ENCODE peak calls at places on chromosomes 16 and 17, in seven cellular contexts. One of them, this sample, is unnamed.

GRCh38 chr17:82917656-82918345 is 78.0 kb upstream of the ZNF750 start:
- DNase-seq in mesenchymal stem cell: peak
- DNase-seq in trophoblast cell: peak
- DNase-seq in IMR-90: peak
- DNase-seq in neuronal stem cell: no peak
- DNase-seq in mesendoderm: peak
- DNase-seq in H9: peak
- DNase-seq in this sample: peak

GRCh38 chr17:10631048-10631700 is 25.9 kb downstream of the MYH3 start:
- DNase-seq in trophoblast cell: peak
- DNase-seq in neuronal stem cell: no peak
- DNase-seq in IMR-90: peak
- DNase-seq in mesenchymal stem cell: peak
- DNase-seq in mesendoderm: peak
- DNase-seq in H9: peak
- DNase-seq in this sample: no peak

GRCh38 chr16:75116081-75116910 is at the start of gene LDHD:
- DNase-seq in H9: peak
- DNase-seq in mesendoderm: peak
- DNase-seq in neuronal stem cell: no peak
- DNase-seq in trophoblast cell: peak
- DNase-seq in IMR-90: no peak
- DNase-seq in mesenchymal stem cell: no peak
- DNase-seq in this sample: peak

GRCh38 chr16:27408012-27408601 is 6.1 kb downstream of the IL21R start:
- DNase-seq in mesenchymal stem cell: peak
- DNase-seq in mesendoderm: no peak
- DNase-seq in IMR-90: peak
- DNase-seq in H9: no peak
- DNase-seq in neuronal stem cell: no peak
- DNase-seq in trophoblast cell: no peak
- DNase-seq in this sample: no peak

GRCh38 chr17:17141860-17142552 is 64.1 kb downstream of the PLD6 start:
- DNase-seq in mesendoderm: peak
- DNase-seq in H9: peak
- DNase-seq in trophoblast cell: peak
- DNase-seq in IMR-90: peak
- DNase-seq in neuronal stem cell: peak
- DNase-seq in mesenchymal stem cell: peak
- DNase-seq in this sample: no peak

GRCh38 chr17:77830816-77831490 is 127.5 kb upstream of the TNRC6C start:
- DNase-seq in trophoblast cell: peak
- DNase-seq in mesenchymal stem cell: no peak
- DNase-seq in H9: no peak
- DNase-seq in neuronal stem cell: no peak
- DNase-seq in IMR-90: no peak
- DNase-seq in mesendoderm: no peak
- DNase-seq in this sample: no peak

GRCh38 chr16:68640972-68641371 is 4.1 kb upstream of the CDH3 start:
- DNase-seq in mesenchymal stem cell: peak
- DNase-seq in trophoblast cell: no peak
- DNase-seq in IMR-90: no peak
- DNase-seq in H9: no peak
- DNase-seq in mesendoderm: peak
- DNase-seq in neuronal stem cell: no peak
- DNase-seq in this sample: no peak

GRCh38 chr16:8931864-8932263 is 31.8 kb downstream of the USP7 start:
- DNase-seq in neuronal stem cell: peak
- DNase-seq in IMR-90: peak
- DNase-seq in H9: peak
- DNase-seq in trophoblast cell: peak
- DNase-seq in mesenchymal stem cell: peak
- DNase-seq in mesendoderm: peak
- DNase-seq in this sample: peak

GRCh38 chr16:72468582-72468981 is 296.6 kb upstream of the PMFBP1 start:
- DNase-seq in IMR-90: peak
- DNase-seq in H9: no peak
- DNase-seq in mesendoderm: no peak
- DNase-seq in mesenchymal stem cell: peak
- DNase-seq in neuronal stem cell: no peak
- DNase-seq in trophoblast cell: no peak
- DNase-seq in this sample: no peak

GRCh38 chr17:33120103-33120502 is 128.5 kb downstream of the SPACA3 start:
- DNase-seq in mesendoderm: no peak
- DNase-seq in mesenchymal stem cell: no peak
- DNase-seq in trophoblast cell: no peak
- DNase-seq in IMR-90: no peak
- DNase-seq in neuronal stem cell: no peak
- DNase-seq in H9: no peak
- DNase-seq in this sample: no peak

GRCh38 chr17:66432996-66433556 is 130.7 kb downstream of the PRKCA start:
- DNase-seq in H9: no peak
- DNase-seq in IMR-90: peak
- DNase-seq in mesenchymal stem cell: peak
- DNase-seq in mesendoderm: peak
- DNase-seq in neuronal stem cell: no peak
- DNase-seq in trophoblast cell: no peak
- DNase-seq in this sample: no peak

GRCh38 chr16:72467157-72467759 is 295.3 kb upstream of the PMFBP1 start:
- DNase-seq in neuronal stem cell: peak
- DNase-seq in IMR-90: peak
- DNase-seq in mesenchymal stem cell: peak
- DNase-seq in mesendoderm: peak
- DNase-seq in H9: no peak
- DNase-seq in trophoblast cell: peak
- DNase-seq in this sample: no peak

GRCh38 chr16:28497386-28497785 is 2.9 kb downstream of the APOBR start:
- DNase-seq in trophoblast cell: no peak
- DNase-seq in mesenchymal stem cell: no peak
- DNase-seq in H9: no peak
- DNase-seq in neuronal stem cell: no peak
- DNase-seq in IMR-90: no peak
- DNase-seq in mesendoderm: no peak
- DNase-seq in this sample: no peak

GRCh38 chr17:72699566-72699965 is 392.9 kb downstream of the SLC39A11 start:
- DNase-seq in mesenchymal stem cell: no peak
- DNase-seq in H9: no peak
- DNase-seq in trophoblast cell: no peak
- DNase-seq in neuronal stem cell: no peak
- DNase-seq in mesendoderm: no peak
- DNase-seq in IMR-90: peak
- DNase-seq in this sample: no peak

GRCh38 chr17:69060835-69061234 is at the start of gene ABCA9:
- DNase-seq in IMR-90: peak
- DNase-seq in neuronal stem cell: no peak
- DNase-seq in mesendoderm: no peak
- DNase-seq in H9: no peak
- DNase-seq in trophoblast cell: no peak
- DNase-seq in mesenchymal stem cell: no peak
- DNase-seq in this sample: no peak

DNA sequence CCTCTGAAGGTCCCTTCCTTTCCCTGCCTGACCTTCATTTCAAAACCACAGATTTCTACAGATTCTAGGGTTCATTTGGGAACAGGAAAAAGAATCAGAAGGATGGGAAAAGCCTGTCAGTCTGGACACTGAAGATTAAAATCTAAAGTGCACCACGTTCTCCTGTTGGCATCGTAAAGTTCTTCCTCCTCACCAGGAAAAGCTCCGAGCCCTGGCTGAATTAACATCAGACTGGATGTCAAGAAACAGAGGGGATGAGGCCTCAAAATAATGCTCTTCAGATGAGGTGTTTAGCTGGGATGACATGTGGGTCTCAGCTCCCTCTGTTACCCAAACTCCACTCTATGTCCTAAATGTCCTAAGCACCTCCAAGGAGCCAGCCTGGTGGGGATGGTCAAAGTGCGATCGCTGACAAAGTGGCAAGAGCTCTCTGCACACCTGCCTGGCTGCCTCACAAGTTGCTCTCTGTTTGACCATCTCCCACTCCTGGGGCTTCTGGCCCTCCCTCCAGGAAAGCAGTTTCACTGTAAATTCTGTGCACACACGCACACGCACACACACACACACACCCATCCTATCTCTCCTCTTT is 1.9 kb downstream of the PITPNA start:
- DNase-seq in mesenchymal stem cell: peak
- DNase-seq in mesendoderm: no peak
- DNase-seq in neuronal stem cell: no peak
- DNase-seq in H9: no peak
- DNase-seq in IMR-90: no peak
- DNase-seq in trophoblast cell: no peak
- DNase-seq in this sample: no peak
- H3K18ac ChIP-seq in mesenchymal stem cell: no peak
- H3K18ac ChIP-seq in mesendoderm: no peak
- H3K18ac ChIP-seq in neuronal stem cell: no peak
- H3K18ac ChIP-seq in H9: no peak
- H3K18ac ChIP-seq in IMR-90: no peak
- H3K18ac ChIP-seq in trophoblast cell: no peak
- H3K18ac ChIP-seq in this sample: no peak

GRCh38 chr17:27977751-27978688 is 64.5 kb upstream of the NLK start:
- DNase-seq in trophoblast cell: no peak
- DNase-seq in neuronal stem cell: no peak
- DNase-seq in IMR-90: peak
- DNase-seq in mesendoderm: no peak
- DNase-seq in mesenchymal stem cell: no peak
- DNase-seq in H9: no peak
- DNase-seq in this sample: no peak
- H2BK120ac ChIP-seq in trophoblast cell: no peak
- H2BK120ac ChIP-seq in neuronal stem cell: no peak
- H2BK120ac ChIP-seq in IMR-90: no peak
- H2BK120ac ChIP-seq in mesendoderm: no peak
- H2BK120ac ChIP-seq in mesenchymal stem cell: no peak
- H2BK120ac ChIP-seq in H9: no peak
- H2BK120ac ChIP-seq in this sample: no peak

GRCh38 chr16:25063865-25064264 is 47.7 kb upstream of the LCMT1 start:
- DNase-seq in IMR-90: peak
- DNase-seq in mesenchymal stem cell: peak
- DNase-seq in mesendoderm: no peak
- DNase-seq in neuronal stem cell: no peak
- DNase-seq in H9: no peak
- DNase-seq in trophoblast cell: peak
- DNase-seq in this sample: no peak

GRCh38 chr16:25063102-25063501 is 47.9 kb upstream of the ARHGAP17 start:
- DNase-seq in neuronal stem cell: no peak
- DNase-seq in mesendoderm: no peak
- DNase-seq in H9: no peak
- DNase-seq in mesenchymal stem cell: no peak
- DNase-seq in trophoblast cell: no peak
- DNase-seq in IMR-90: no peak
- DNase-seq in this sample: no peak

GRCh38 chr16:25064967-25065366 is 46.6 kb upstream of the LCMT1 start:
- DNase-seq in IMR-90: peak
- DNase-seq in H9: no peak
- DNase-seq in neuronal stem cell: no peak
- DNase-seq in mesendoderm: no peak
- DNase-seq in trophoblast cell: no peak
- DNase-seq in mesenchymal stem cell: no peak
- DNase-seq in this sample: no peak

GRCh38 chr16:25065899-25066298 is 45.6 kb upstream of the LCMT1 start:
- DNase-seq in trophoblast cell: peak
- DNase-seq in neuronal stem cell: no peak
- DNase-seq in mesenchymal stem cell: no peak
- DNase-seq in mesendoderm: peak
- DNase-seq in H9: peak
- DNase-seq in IMR-90: no peak
- DNase-seq in this sample: no peak

DNA sequence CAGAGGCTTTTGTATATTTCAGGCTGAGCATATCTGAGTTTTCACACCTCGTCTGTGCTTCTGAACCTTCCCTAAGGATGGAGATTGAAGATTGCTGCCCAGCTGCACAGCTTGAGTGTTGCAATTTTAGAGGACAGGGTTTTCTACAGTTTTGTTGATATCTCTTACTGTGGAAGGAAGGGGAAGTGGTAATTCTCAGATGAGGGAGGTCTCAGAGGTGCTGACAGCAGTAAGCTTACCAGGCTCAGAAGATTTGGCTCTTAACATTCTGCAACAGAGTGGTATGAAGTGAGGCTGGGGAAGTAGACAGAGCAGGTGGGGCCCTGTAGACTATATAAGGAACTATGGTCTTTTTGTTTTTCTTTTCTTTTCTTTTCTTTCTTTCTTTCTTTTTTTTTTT is 45.8 kb upstream of the ARHGAP17 start:
- DNase-seq in IMR-90: peak
- DNase-seq in H9: no peak
- DNase-seq in trophoblast cell: no peak
- DNase-seq in neuronal stem cell: no peak
- DNase-seq in mesendoderm: no peak
- DNase-seq in mesenchymal stem cell: no peak
- DNase-seq in this sample: no peak
- H3K18ac ChIP-seq in IMR-90: no peak
- H3K18ac ChIP-seq in H9: no peak
- H3K18ac ChIP-seq in trophoblast cell: no peak
- H3K18ac ChIP-seq in neuronal stem cell: no peak
- H3K18ac ChIP-seq in mesendoderm: no peak
- H3K18ac ChIP-seq in mesenchymal stem cell: no peak
- H3K18ac ChIP-seq in this sample: no peak

GRCh38 chr17:13418891-13419290 is 182.8 kb downstream of the HS3ST3A1 start:
- DNase-seq in mesenchymal stem cell: no peak
- DNase-seq in IMR-90: peak
- DNase-seq in mesendoderm: no peak
- DNase-seq in trophoblast cell: no peak
- DNase-seq in neuronal stem cell: no peak
- DNase-seq in H9: no peak
- DNase-seq in this sample: no peak

GRCh38 chr17:13417551-13417950 is 184.2 kb downstream of the HS3ST3A1 start:
- DNase-seq in trophoblast cell: no peak
- DNase-seq in IMR-90: no peak
- DNase-seq in mesenchymal stem cell: no peak
- DNase-seq in H9: no peak
- DNase-seq in neuronal stem cell: no peak
- DNase-seq in mesendoderm: no peak
- DNase-seq in this sample: no peak

GRCh38 chr17:13415877-13416416 is 185.8 kb downstream of the HS3ST3A1 start:
- DNase-seq in mesenchymal stem cell: no peak
- DNase-seq in mesendoderm: no peak
- DNase-seq in trophoblast cell: no peak
- DNase-seq in neuronal stem cell: no peak
- DNase-seq in H9: no peak
- DNase-seq in IMR-90: peak
- DNase-seq in this sample: no peak

GRCh38 chr17:13419676-13420075 is 182.1 kb downstream of the HS3ST3A1 start:
- DNase-seq in trophoblast cell: no peak
- DNase-seq in mesenchymal stem cell: no peak
- DNase-seq in neuronal stem cell: no peak
- DNase-seq in IMR-90: no peak
- DNase-seq in H9: no peak
- DNase-seq in mesendoderm: no peak
- DNase-seq in this sample: no peak

DNA sequence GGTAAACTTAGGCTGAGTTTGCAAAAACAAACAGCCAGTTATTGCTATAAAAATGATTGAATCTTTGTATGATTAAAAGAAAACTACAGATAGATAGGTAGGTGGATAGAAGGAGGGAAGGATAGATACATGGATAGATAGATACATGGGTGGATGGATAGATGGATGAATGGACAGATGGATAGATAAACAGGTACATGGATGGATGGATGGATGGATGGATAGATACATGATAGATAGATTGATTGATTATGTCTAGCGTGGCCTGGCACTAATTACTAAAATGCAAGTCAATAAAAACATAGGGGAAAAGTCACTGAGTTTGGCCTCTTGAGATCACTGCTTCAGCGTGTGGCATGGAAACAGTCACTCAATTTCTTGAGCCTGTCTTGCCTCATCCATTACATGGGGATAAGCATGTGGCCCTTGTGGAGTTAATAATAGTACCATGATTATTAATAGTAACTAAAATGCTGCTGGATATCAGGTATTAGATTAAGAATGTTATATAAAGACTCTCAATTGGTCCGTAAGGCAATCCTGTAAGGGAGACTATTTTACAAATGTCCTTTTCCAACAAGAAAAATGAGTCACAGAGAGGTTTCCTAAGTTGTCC is 184.9 kb downstream of the HS3ST3A1 start:
- DNase-seq in mesenchymal stem cell: no peak
- DNase-seq in neuronal stem cell: no peak
- DNase-seq in trophoblast cell: no peak
- DNase-seq in H9: no peak
- DNase-seq in IMR-90: no peak
- DNase-seq in mesendoderm: no peak
- DNase-seq in this sample: no peak
- H2BK120ac ChIP-seq in mesenchymal stem cell: no peak
- H2BK120ac ChIP-seq in neuronal stem cell: no peak
- H2BK120ac ChIP-seq in trophoblast cell: no peak
- H2BK120ac ChIP-seq in H9: no peak
- H2BK120ac ChIP-seq in IMR-90: peak
- H2BK120ac ChIP-seq in mesendoderm: no peak
- H2BK120ac ChIP-seq in this sample: no peak